ENCODE peak calls at places on chromosomes 3 and 15, in eight cellular contexts. G, A, F, P, U, C, R and V are unnamed samples.

GRCh38 chr15:99732711-99733267 is 448 bp downstream of the LYSMD4 start:
- DNase-seq in G (peak), A (no peak), F (no peak), P (peak), U (no peak), C (no peak), R (no peak), V (no peak)

GRCh38 chr3:89628856-89629255 is 521.4 kb downstream of the EPHA3 start:
- DNase-seq in G (no peak), A (no peak), F (no peak), P (no peak), U (no peak), C (no peak), R (no peak), V (no peak)

GRCh38 chr3:37953995-37954394 is 36.6 kb upstream of the VILL start:
- DNase-seq in G (no peak), A (no peak), F (no peak), P (no peak), U (no peak), C (no peak), R (no peak), V (no peak)

GRCh38 chr3:179837374-179837773 is 184.5 kb downstream of the USP13 start:
- DNase-seq in G (peak), A (no peak), F (no peak), P (peak), U (peak), C (no peak), R (peak), V (peak)

GRCh38 chr3:114690896-114691295 is 397.1 kb downstream of the TIGIT start:
- DNase-seq in G (no peak), A (no peak), F (no peak), P (no peak), U (no peak), C (no peak), R (no peak), V (no peak)

GRCh38 chr3:109773006-109773405 is 435.7 kb upstream of the DPPA4 start:
- DNase-seq in G (no peak), A (no peak), F (no peak), P (no peak), U (peak), C (no peak), R (no peak), V (peak)

GRCh38 chr3:123819949-123820348 is 64.2 kb downstream of the MYLK start:
- DNase-seq in G (no peak), A (no peak), F (no peak), P (no peak), U (no peak), C (no peak), R (no peak), V (no peak)

GRCh38 chr15:76470691-76471090 is 134.1 kb downstream of the ISL2 start:
- DNase-seq in G (peak), A (no peak), F (no peak), P (no peak), U (peak), C (no peak), R (peak), V (peak)

GRCh38 chr3:170560296-170560695 is 25.6 kb downstream of the SLC7A14 start:
- DNase-seq in G (peak), A (no peak), F (no peak), P (no peak), U (peak), C (no peak), R (peak), V (no peak)

GRCh38 chr15:93168913-93169312 is 79.9 kb upstream of the RGMA start:
- DNase-seq in G (no peak), A (no peak), F (no peak), P (no peak), U (peak), C (no peak), R (peak), V (peak)

GRCh38 chr3:38039899-38040261 is 872 bp downstream of the DLEC1 start:
- DNase-seq in G (peak), A (peak), F (no peak), P (peak), U (peak), C (peak), R (peak), V (peak)

GRCh38 chr3:72086051-72086711 is 301.2 kb upstream of the PROK2 start:
- DNase-seq in G (peak), A (no peak), F (no peak), P (peak), U (peak), C (no peak), R (no peak), V (no peak)

GRCh38 chr15:44712108-44713005 is 1.0 kb downstream of the B2M start:
- DNase-seq in G (peak), A (peak), F (no peak), P (peak), U (peak), C (peak), R (peak), V (peak)

GRCh38 chr3:14222900-14223594 is 44.4 kb downstream of the LSM3 start:
- DNase-seq in G (peak), A (no peak), F (no peak), P (peak), U (peak), C (no peak), R (peak), V (no peak)

GRCh38 chr3:138089091-138089490 is 26.3 kb downstream of the DZIP1L start:
- DNase-seq in G (peak), A (no peak), F (peak), P (peak), U (peak), C (no peak), R (peak), V (peak)

GRCh38 chr15:38202356-38202755 is 50.3 kb upstream of the SPRED1 start:
- DNase-seq in G (peak), A (no peak), F (no peak), P (no peak), U (no peak), C (no peak), R (peak), V (no peak)

GRCh38 chr3:148460686-148461085 is 237.0 kb upstream of the AGTR1 start:
- DNase-seq in G (no peak), A (no peak), F (no peak), P (no peak), U (no peak), C (no peak), R (no peak), V (no peak)

GRCh38 chr3:12877040-12877439 is 35.7 kb upstream of the RPL32 start:
- DNase-seq in G (no peak), A (no peak), F (no peak), P (no peak), U (no peak), C (peak), R (no peak), V (no peak)

GRCh38 chr3:181313379-181313778 is 323.8 kb upstream of the DNAJC19 start:
- DNase-seq in G (no peak), A (no peak), F (no peak), P (no peak), U (no peak), C (no peak), R (no peak), V (no peak)

GRCh38 chr3:52432225-52432624 is 12.7 kb downstream of the SEMA3G start:
- DNase-seq in G (no peak), A (no peak), F (no peak), P (no peak), U (no peak), C (no peak), R (no peak), V (no peak)

GRCh38 chr3:146142757-146143156 is 18.2 kb downstream of the PLOD2 start:
- DNase-seq in G (peak), A (no peak), F (no peak), P (peak), U (peak), C (no peak), R (peak), V (peak)

GRCh38 chr3:120143676-120144075 is 49.4 kb upstream of the GSK3B start:
- DNase-seq in G (no peak), A (no peak), F (no peak), P (peak), U (no peak), C (no peak), R (no peak), V (no peak)

GRCh38 chr15:97521894-97522293 is 438.6 kb upstream of the ARRDC4 start:
- DNase-seq in G (peak), A (peak), F (no peak), P (peak), U (peak), C (peak), R (peak), V (peak)

GRCh38 chr3:86938706-86939105 is 52.2 kb downstream of the VGLL3 start:
- DNase-seq in G (peak), A (no peak), F (no peak), P (no peak), U (peak), C (no peak), R (peak), V (peak)

GRCh38 chr3:54743755-54744154 is 184.1 kb downstream of the LRTM1 start:
- DNase-seq in G (no peak), A (no peak), F (no peak), P (no peak), U (no peak), C (no peak), R (no peak), V (no peak)

GRCh38 chr3:111072016-111072891 is 638 bp downstream of the NECTIN3 start:
- DNase-seq in G (peak), A (no peak), F (no peak), P (peak), U (peak), C (peak), R (peak), V (peak)

GRCh38 chr3:44492496-44492895 is 15.0 kb upstream of the ZNF445 start:
- DNase-seq in G (no peak), A (no peak), F (no peak), P (no peak), U (no peak), C (no peak), R (no peak), V (no peak)

GRCh38 chr3:14430706-14431470 is 28.5 kb downstream of the SLC6A6 start:
- DNase-seq in G (peak), A (no peak), F (no peak), P (no peak), U (no peak), C (no peak), R (no peak), V (no peak)

GRCh38 chr3:63576826-63577225 is 75.6 kb upstream of the SNTN start:
- DNase-seq in G (no peak), A (no peak), F (no peak), P (peak), U (no peak), C (no peak), R (no peak), V (no peak)

GRCh38 chr3:112130638-112130993 is 2.4 kb downstream of the GCSAM start:
- DNase-seq in G (no peak), A (no peak), F (no peak), P (no peak), U (no peak), C (no peak), R (no peak), V (no peak)

GRCh38 chr15:92636950-92637481 is 18.6 kb downstream of the FAM174B start:
- DNase-seq in G (no peak), A (no peak), F (no peak), P (peak), U (no peak), C (no peak), R (no peak), V (no peak)

GRCh38 chr15:56342653-56343052 is 22.6 kb upstream of the TEX9 start:
- DNase-seq in G (no peak), A (no peak), F (no peak), P (peak), U (no peak), C (no peak), R (peak), V (peak)

GRCh38 chr3:143974181-143974876 is 2.7 kb downstream of the DIPK2A start:
- DNase-seq in G (peak), A (no peak), F (no peak), P (peak), U (no peak), C (no peak), R (peak), V (peak)

GRCh38 chr3:143975549-143976152 is 4.0 kb downstream of the DIPK2A start:
- DNase-seq in G (peak), A (no peak), F (no peak), P (peak), U (peak), C (no peak), R (peak), V (peak)

GRCh38 chr3:143972495-143973351 is 1.1 kb downstream of the DIPK2A start:
- DNase-seq in G (peak), A (peak), F (no peak), P (peak), U (peak), C (peak), R (peak), V (peak)

GRCh38 chr3:143973352-143974021 is 1.9 kb downstream of the DIPK2A start:
- DNase-seq in G (peak), A (no peak), F (no peak), P (peak), U (peak), C (no peak), R (peak), V (peak)

GRCh38 chr3:143974877-143975238 is 3.2 kb downstream of the DIPK2A start:
- DNase-seq in G (peak), A (no peak), F (no peak), P (peak), U (no peak), C (no peak), R (peak), V (peak)
- H3K4me3 ChIP-seq in G (peak), A (peak), F (peak), P (peak), U (peak), C (peak), R (peak), V (peak)

DNA sequence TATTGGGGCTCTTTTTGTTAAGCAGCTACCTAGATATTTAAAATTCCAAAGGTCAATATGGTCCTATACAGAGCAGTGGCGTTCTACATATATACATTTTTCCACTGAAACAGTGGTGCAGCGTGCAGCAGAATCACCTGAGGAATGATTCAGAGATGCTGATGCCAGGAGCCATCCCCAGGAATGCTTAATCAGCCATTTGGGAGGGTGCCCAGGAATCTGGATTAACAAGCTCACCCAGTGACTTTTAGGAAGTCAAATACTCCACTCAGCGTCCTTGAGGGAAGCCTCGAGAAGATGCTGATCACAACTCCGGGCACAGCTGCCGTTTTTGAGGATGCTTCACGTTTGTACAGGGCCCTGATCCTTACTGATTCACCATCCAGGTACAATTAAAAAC is 82.6 kb upstream of the ARHGEF3 start:
- DNase-seq in G (no peak), A (no peak), F (peak), P (peak), U (no peak), C (no peak), R (peak), V (no peak)
- TF ChIP-seq CTCF in G (no peak), A (no peak), F (no peak), P (no peak), U (no peak), C (no peak), R (no peak), V (no peak)

GRCh38 chr15:62453979-62454378 is 288.9 kb upstream of the C2CD4B start:
- DNase-seq in G (peak), A (no peak), F (no peak), P (peak), U (peak), C (no peak), R (peak), V (peak)
- H3K4me3 ChIP-seq in G (no peak), A (no peak), F (no peak), P (no peak), U (no peak), C (peak), R (no peak), V (no peak)

GRCh38 chr3:183564046-183564445 is 8.5 kb upstream of the KLHL6 start:
- DNase-seq in G (no peak), A (no peak), F (no peak), P (no peak), U (no peak), C (no peak), R (no peak), V (no peak)

GRCh38 chr3:183555541-183556081 is at the start of gene KLHL6:
- DNase-seq in G (no peak), A (peak), F (no peak), P (no peak), U (no peak), C (no peak), R (peak), V (no peak)

GRCh38 chr3:183563686-183563941 is 8.1 kb upstream of the KLHL6 start:
- DNase-seq in G (no peak), A (no peak), F (no peak), P (no peak), U (no peak), C (no peak), R (no peak), V (no peak)

GRCh38 chr3:183560607-183561006 is 5.1 kb upstream of the KLHL6 start:
- DNase-seq in G (no peak), A (no peak), F (no peak), P (peak), U (peak), C (no peak), R (peak), V (no peak)
- TF ChIP-seq CTCF in G (no peak), A (no peak), F (peak), P (peak), U (peak), C (peak), R (no peak), V (no peak)